ENCODE peak calls at places on chromosomes 2 and 18, in six cellular contexts. One of them, this sample, is unnamed.

GRCh38 chr18:49563130-49563540 is 1.3 kb downstream of the LIPG start:
- DNase-seq in astrocyte: peak
- DNase-seq in thyroid gland: no peak
- DNase-seq in lower lobe of right lung: no peak
- DNase-seq in A549: no peak
- DNase-seq in GM10248: no peak
- DNase-seq in this sample: peak

GRCh38 chr2:153477096-153477555 is 1.4 kb downstream of the RPRM start:
- DNase-seq in astrocyte: no peak
- DNase-seq in thyroid gland: peak
- DNase-seq in lower lobe of right lung: no peak
- DNase-seq in A549: no peak
- DNase-seq in GM10248: no peak
- DNase-seq in this sample: peak

GRCh38 chr2:73020657-73021370 is 50.7 kb downstream of the SFXN5 start:
- DNase-seq in astrocyte: peak
- DNase-seq in thyroid gland: no peak
- DNase-seq in lower lobe of right lung: no peak
- DNase-seq in A549: peak
- DNase-seq in GM10248: no peak
- DNase-seq in this sample: peak

GRCh38 chr2:137947714-137948336 is 16.4 kb upstream of the HNMT start:
- DNase-seq in astrocyte: peak
- DNase-seq in thyroid gland: peak
- DNase-seq in lower lobe of right lung: peak
- DNase-seq in A549: peak
- DNase-seq in GM10248: peak
- DNase-seq in this sample: peak

GRCh38 chr2:229634574-229635185 is 79.7 kb downstream of the DNER start:
- DNase-seq in astrocyte: no peak
- DNase-seq in thyroid gland: no peak
- DNase-seq in lower lobe of right lung: no peak
- DNase-seq in A549: no peak
- DNase-seq in GM10248: no peak
- DNase-seq in this sample: no peak

GRCh38 chr18:22685788-22686187 is 247.3 kb upstream of the RBBP8 start:
- DNase-seq in astrocyte: no peak
- DNase-seq in thyroid gland: no peak
- DNase-seq in lower lobe of right lung: no peak
- DNase-seq in A549: no peak
- DNase-seq in GM10248: no peak
- DNase-seq in this sample: no peak

GRCh38 chr2:26720322-26721166 is 28.0 kb downstream of the KCNK3 start:
- DNase-seq in astrocyte: peak
- DNase-seq in thyroid gland: peak
- DNase-seq in lower lobe of right lung: peak
- DNase-seq in A549: peak
- DNase-seq in GM10248: no peak
- DNase-seq in this sample: peak

GRCh38 chr2:179636995-179637394 is 224.4 kb downstream of the ZNF385B start:
- DNase-seq in astrocyte: no peak
- DNase-seq in thyroid gland: no peak
- DNase-seq in lower lobe of right lung: no peak
- DNase-seq in A549: no peak
- DNase-seq in GM10248: no peak
- DNase-seq in this sample: no peak

GRCh38 chr2:170155022-170155722 is 22.8 kb upstream of the MYO3B start:
- DNase-seq in astrocyte: peak
- DNase-seq in thyroid gland: no peak
- DNase-seq in lower lobe of right lung: no peak
- DNase-seq in A549: peak
- DNase-seq in GM10248: no peak
- DNase-seq in this sample: peak

GRCh38 chr2:51350100-51350499 is 318.2 kb upstream of the NRXN1 start:
- DNase-seq in astrocyte: peak
- DNase-seq in thyroid gland: no peak
- DNase-seq in lower lobe of right lung: no peak
- DNase-seq in A549: peak
- DNase-seq in GM10248: no peak
- DNase-seq in this sample: peak

GRCh38 chr2:71901466-71901865 is 246.2 kb downstream of the CYP26B1 start:
- DNase-seq in astrocyte: peak
- DNase-seq in thyroid gland: no peak
- DNase-seq in lower lobe of right lung: no peak
- DNase-seq in A549: no peak
- DNase-seq in GM10248: no peak
- DNase-seq in this sample: no peak

GRCh38 chr2:140695163-140695562 is 1435.7 kb downstream of the LRP1B start:
- DNase-seq in astrocyte: no peak
- DNase-seq in thyroid gland: peak
- DNase-seq in lower lobe of right lung: no peak
- DNase-seq in A549: peak
- DNase-seq in GM10248: no peak
- DNase-seq in this sample: peak

GRCh38 chr18:10833656-10834055 is 307.8 kb downstream of the NAPG start:
- DNase-seq in astrocyte: no peak
- DNase-seq in thyroid gland: no peak
- DNase-seq in lower lobe of right lung: no peak
- DNase-seq in A549: no peak
- DNase-seq in GM10248: no peak
- DNase-seq in this sample: no peak

GRCh38 chr2:233418052-233418760 is 63.9 kb downstream of the DGKD start:
- DNase-seq in astrocyte: no peak
- DNase-seq in thyroid gland: peak
- DNase-seq in lower lobe of right lung: no peak
- DNase-seq in A549: peak
- DNase-seq in GM10248: no peak
- DNase-seq in this sample: no peak

GRCh38 chr18:67694787-67695186 is 178.3 kb upstream of the DSEL start:
- DNase-seq in astrocyte: peak
- DNase-seq in thyroid gland: no peak
- DNase-seq in lower lobe of right lung: no peak
- DNase-seq in A549: no peak
- DNase-seq in GM10248: no peak
- DNase-seq in this sample: no peak

GRCh38 chr2:202382684-202383083 is 6.6 kb downstream of the BMPR2 start:
- DNase-seq in astrocyte: no peak
- DNase-seq in thyroid gland: no peak
- DNase-seq in lower lobe of right lung: no peak
- DNase-seq in A549: peak
- DNase-seq in GM10248: no peak
- DNase-seq in this sample: no peak

GRCh38 chr2:128701443-128701842 is 382.8 kb upstream of the HS6ST1 start:
- DNase-seq in astrocyte: no peak
- DNase-seq in thyroid gland: no peak
- DNase-seq in lower lobe of right lung: no peak
- DNase-seq in A549: no peak
- DNase-seq in GM10248: no peak
- DNase-seq in this sample: no peak
- TF ChIP-seq CTCF in astrocyte: no peak
- TF ChIP-seq CTCF in thyroid gland: no peak
- TF ChIP-seq CTCF in lower lobe of right lung: no peak
- TF ChIP-seq CTCF in A549: no peak
- TF ChIP-seq CTCF in GM10248: no peak
- TF ChIP-seq CTCF in this sample: no peak

DNA sequence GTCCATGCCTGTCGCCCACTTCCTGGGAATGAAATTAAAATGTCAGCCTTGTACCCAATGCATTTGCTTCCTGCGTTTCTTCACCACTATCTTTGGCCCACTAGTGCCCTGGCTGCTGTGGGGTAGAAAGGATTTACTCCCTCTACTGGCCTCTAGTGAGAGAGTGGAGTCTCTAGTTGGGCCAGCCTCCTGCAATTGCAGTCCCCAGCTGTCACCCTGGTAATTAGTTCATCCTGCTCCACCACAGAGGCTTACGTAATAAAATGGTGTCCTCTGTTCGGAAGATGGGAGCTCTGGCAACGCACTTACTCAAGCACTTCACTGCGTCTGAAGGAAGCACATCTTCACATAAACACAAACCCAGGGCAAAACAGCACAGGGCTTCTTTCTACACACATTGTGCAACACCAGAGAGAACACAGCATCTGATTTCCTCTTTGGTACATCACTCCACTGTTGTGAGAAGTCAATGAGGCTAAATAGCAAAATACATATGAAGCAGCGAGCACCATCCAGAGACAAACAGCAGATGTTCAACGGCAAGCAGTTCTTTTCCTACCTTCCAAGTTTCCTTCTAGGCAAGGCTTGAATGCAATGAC is 274.6 kb downstream of the LRATD1 start:
- DNase-seq in astrocyte: no peak
- DNase-seq in thyroid gland: no peak
- DNase-seq in lower lobe of right lung: no peak
- DNase-seq in A549: peak
- DNase-seq in GM10248: no peak
- DNase-seq in this sample: no peak
- TF ChIP-seq CTCF in astrocyte: no peak
- TF ChIP-seq CTCF in thyroid gland: no peak
- TF ChIP-seq CTCF in lower lobe of right lung: no peak
- TF ChIP-seq CTCF in A549: no peak
- TF ChIP-seq CTCF in GM10248: peak
- TF ChIP-seq CTCF in this sample: no peak

GRCh38 chr18:58661423-58661822 is 9.8 kb upstream of the MALT1 start:
- DNase-seq in astrocyte: no peak
- DNase-seq in thyroid gland: no peak
- DNase-seq in lower lobe of right lung: no peak
- DNase-seq in A549: no peak
- DNase-seq in GM10248: no peak
- DNase-seq in this sample: peak
- TF ChIP-seq CTCF in astrocyte: no peak
- TF ChIP-seq CTCF in thyroid gland: no peak
- TF ChIP-seq CTCF in lower lobe of right lung: no peak
- TF ChIP-seq CTCF in A549: peak
- TF ChIP-seq CTCF in GM10248: no peak
- TF ChIP-seq CTCF in this sample: peak

GRCh38 chr18:60543646-60544045 is 171.1 kb upstream of the MC4R start:
- DNase-seq in astrocyte: no peak
- DNase-seq in thyroid gland: no peak
- DNase-seq in lower lobe of right lung: no peak
- DNase-seq in A549: no peak
- DNase-seq in GM10248: no peak
- DNase-seq in this sample: peak

GRCh38 chr18:60554961-60555360 is 182.4 kb upstream of the MC4R start:
- DNase-seq in astrocyte: no peak
- DNase-seq in thyroid gland: no peak
- DNase-seq in lower lobe of right lung: no peak
- DNase-seq in A549: no peak
- DNase-seq in GM10248: no peak
- DNase-seq in this sample: no peak

GRCh38 chr18:60552948-60553347 is 180.4 kb upstream of the MC4R start:
- DNase-seq in astrocyte: no peak
- DNase-seq in thyroid gland: no peak
- DNase-seq in lower lobe of right lung: no peak
- DNase-seq in A549: no peak
- DNase-seq in GM10248: no peak
- DNase-seq in this sample: no peak

DNA sequence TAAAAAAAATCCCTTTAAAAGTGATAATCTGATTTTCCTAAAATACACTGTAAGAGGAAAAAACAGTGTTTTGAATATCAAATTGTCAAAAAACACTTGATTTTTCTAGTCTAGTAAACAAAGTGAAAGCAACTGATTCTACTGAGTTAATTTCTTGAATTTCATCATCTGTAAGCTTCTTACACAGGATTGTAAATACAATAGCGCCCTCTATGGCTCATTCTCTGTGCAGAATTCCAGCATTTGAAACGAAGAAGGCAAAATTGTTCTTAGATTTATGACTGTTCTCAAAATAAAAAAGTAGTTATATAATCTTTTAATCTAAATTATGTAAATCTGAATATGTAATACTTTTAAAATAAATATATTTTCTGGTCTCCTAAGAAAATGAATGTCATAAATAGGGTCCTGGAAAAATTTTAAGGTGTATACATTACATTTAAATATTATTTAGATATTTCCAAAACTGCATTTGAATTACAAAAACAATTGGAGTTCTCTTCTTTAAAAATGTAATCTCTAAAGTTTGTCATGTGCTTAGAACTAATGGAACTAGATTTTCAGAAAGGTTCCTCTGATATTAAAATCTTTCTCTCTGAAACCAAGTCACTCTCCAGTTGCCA is 176.9 kb upstream of the MC4R start:
- DNase-seq in astrocyte: peak
- DNase-seq in thyroid gland: peak
- DNase-seq in lower lobe of right lung: no peak
- DNase-seq in A549: peak
- DNase-seq in GM10248: peak
- DNase-seq in this sample: peak
- TF ChIP-seq CTCF in astrocyte: peak
- TF ChIP-seq CTCF in thyroid gland: peak
- TF ChIP-seq CTCF in lower lobe of right lung: peak
- TF ChIP-seq CTCF in A549: peak
- TF ChIP-seq CTCF in GM10248: peak
- TF ChIP-seq CTCF in this sample: peak

GRCh38 chr2:159211447-159212396 is 74.8 kb downstream of the WDSUB1 start:
- DNase-seq in astrocyte: peak
- DNase-seq in thyroid gland: peak
- DNase-seq in lower lobe of right lung: no peak
- DNase-seq in A549: no peak
- DNase-seq in GM10248: no peak
- DNase-seq in this sample: peak
- TF ChIP-seq CTCF in astrocyte: no peak
- TF ChIP-seq CTCF in thyroid gland: no peak
- TF ChIP-seq CTCF in lower lobe of right lung: no peak
- TF ChIP-seq CTCF in A549: no peak
- TF ChIP-seq CTCF in GM10248: no peak
- TF ChIP-seq CTCF in this sample: peak

GRCh38 chr2:158753561-158754302 is 41.4 kb upstream of the DAPL1 start:
- DNase-seq in astrocyte: peak
- DNase-seq in thyroid gland: peak
- DNase-seq in lower lobe of right lung: no peak
- DNase-seq in A549: peak
- DNase-seq in GM10248: peak
- DNase-seq in this sample: peak
- TF ChIP-seq CTCF in astrocyte: peak
- TF ChIP-seq CTCF in thyroid gland: peak
- TF ChIP-seq CTCF in lower lobe of right lung: peak
- TF ChIP-seq CTCF in A549: peak
- TF ChIP-seq CTCF in GM10248: peak
- TF ChIP-seq CTCF in this sample: peak